ENCODE peak calls at places on chromosomes 13 and 19, in six cellular contexts. Q, F, S, O, K and I are unnamed samples.
A peak's percentile ranks its signal among the peaks of the same experiment; 100 is the strongest.

GRCh38 chr19:11164879-11165406 is 9.4 kb upstream of the SPC24 start:
- DNase-seq in K (no peak), S (no peak), Q (peak; percentile 85), O (no peak), F (peak; percentile 70), I (no peak)

GRCh38 chr13:32150239-32150638 is 118.7 kb downstream of the FRY start:
- DNase-seq in F (no peak), K (no peak), S (no peak), Q (no peak), O (no peak), I (no peak)

GRCh38 chr13:32284927-32285632 is 30.1 kb downstream of the ZAR1L start:
- DNase-seq in F (no peak), Q (no peak), S (no peak), O (no peak), K (no peak), I (no peak)

GRCh38 chr13:92621985-92622384 is 604.6 kb upstream of the GPC6 start:
- DNase-seq in O (no peak), K (no peak), Q (no peak), F (no peak), S (no peak), I (no peak)

GRCh38 chr19:35628264-35628564 is 622 bp upstream of the RBM42 start:
- DNase-seq in Q (no peak), O (no peak), K (no peak), F (no peak), S (no peak), I (no peak)

GRCh38 chr13:102645701-102646100 is 48.9 kb downstream of the TPP2 start:
- DNase-seq in S (no peak), Q (no peak), O (no peak), F (no peak), K (no peak), I (no peak)

GRCh38 chr19:51626675-51627074 is 3.5 kb downstream of the SIGLEC5 start:
- DNase-seq in K (no peak), F (no peak), O (no peak), Q (no peak), S (no peak), I (no peak)

GRCh38 chr13:107641574-107641973 is 573.8 kb downstream of the LIG4 start:
- DNase-seq in O (no peak), F (no peak), S (no peak), K (no peak), Q (no peak), I (no peak)

GRCh38 chr19:14556662-14557188 is 15.1 kb downstream of the NDUFB7 start:
- DNase-seq in S (no peak), F (peak; percentile 70), K (peak; percentile 85), Q (peak; percentile 38), O (peak; percentile 84), I (peak; percentile 92)

GRCh38 chr19:7830272-7830771 is 304 bp downstream of the EVI5L start:
- DNase-seq in S (no peak), K (no peak), Q (no peak), O (no peak), F (peak; percentile 51), I (no peak)

GRCh38 chr19:7533281-7533819 is 2.2 kb upstream of the PNPLA6 start:
- DNase-seq in Q (peak; percentile 41), S (no peak), O (peak; percentile 18), F (peak; percentile 77), K (no peak), I (no peak)

GRCh38 chr19:43699506-43700367 is 16.1 kb upstream of the IRGC start:
- DNase-seq in Q (no peak), O (peak; percentile 28), F (peak; percentile 41), S (no peak), K (no peak), I (no peak)

GRCh38 chr13:40665061-40665753 is 1.2 kb downstream of the FOXO1 start:
- DNase-seq in K (peak; percentile 58), F (peak; percentile 48), O (peak; percentile 11), Q (no peak), S (no peak), I (peak; percentile 69)